ENCODE peak calls at places on chromosomes 6 and 20, in four cellular contexts. N is AG04450, P is A673, S is tibial nerve. A is an unnamed sample.

GRCh38 chr20:14992071-14992654 is 654.8 kb upstream of the FLRT3 start:
- DNase-seq in N (no peak), P (no peak), S (no peak), A (no peak)

GRCh38 chr6:69155467-69155866 is 520.4 kb downstream of the ADGRB3 start:
- DNase-seq in N (no peak), P (peak), S (no peak), A (no peak)

GRCh38 chr6:16985484-16986284 is 116.2 kb upstream of the STMND1 start:
- DNase-seq in N (peak), P (no peak), S (no peak), A (no peak)

GRCh38 chr6:143940011-143940597 is 68.0 kb downstream of the PLAGL1 start:
- DNase-seq in N (no peak), P (peak), S (no peak), A (peak)

GRCh38 chr20:56842086-56842485 is 213.0 kb downstream of the TFAP2C start:
- DNase-seq in N (no peak), P (no peak), S (no peak), A (no peak)

GRCh38 chr20:4370856-4371255 is 350.9 kb upstream of the PRND start:
- DNase-seq in N (no peak), P (no peak), S (no peak), A (no peak)

GRCh38 chr20:33474963-33475362 is 14.9 kb upstream of the CBFA2T2 start:
- DNase-seq in N (no peak), P (no peak), S (no peak), A (no peak)

GRCh38 chr6:121436966-121437756 is 1.7 kb downstream of the GJA1 start:
- DNase-seq in N (peak), P (peak), S (peak), A (no peak)

GRCh38 chr6:168666170-168666569 is 225.2 kb downstream of the SMOC2 start:
- DNase-seq in N (no peak), P (no peak), S (no peak), A (no peak)

GRCh38 chr6:149445095-149445466 is 39.7 kb downstream of the ZC3H12D start:
- DNase-seq in N (no peak), P (no peak), S (no peak), A (no peak)

GRCh38 chr6:128601060-128601459 is 80.7 kb upstream of the PTPRK start:
- DNase-seq in N (no peak), P (no peak), S (no peak), A (no peak)

GRCh38 chr6:107064579-107065065 is 36.6 kb downstream of the MTRES1 start:
- DNase-seq in N (peak), P (no peak), S (no peak), A (no peak)

GRCh38 chr6:69866351-69867074 is at the start of gene COL19A1:
- DNase-seq in N (no peak), P (peak), S (no peak), A (peak)

GRCh38 chr6:152070556-152070955 is 263.1 kb downstream of the ESR1 start:
- DNase-seq in N (no peak), P (no peak), S (no peak), A (no peak)

GRCh38 chr20:25546048-25546447 is 39.3 kb downstream of the NINL start:
- DNase-seq in N (no peak), P (no peak), S (no peak), A (no peak)

GRCh38 chr6:20191951-20192350 is 20.3 kb downstream of the MBOAT1 start:
- DNase-seq in N (no peak), P (no peak), S (no peak), A (no peak)

GRCh38 chr6:79657238-79657637 is 26.1 kb downstream of the SH3BGRL2 start:
- DNase-seq in N (no peak), P (no peak), S (no peak), A (no peak)

GRCh38 chr6:155432293-155432692 is 23.3 kb downstream of the NOX3 start:
- DNase-seq in N (no peak), P (no peak), S (no peak), A (no peak)

GRCh38 chr6:166752928-166753721 is 126.1 kb upstream of the RPS6KA2 start:
- DNase-seq in N (no peak), P (no peak), S (no peak), A (no peak)

GRCh38 chr20:63884506-63885263 is 10.2 kb upstream of the DNAJC5 start:
- DNase-seq in N (no peak), P (no peak), S (no peak), A (peak)

GRCh38 chr6:34242252-34243130 is 5.8 kb downstream of the HMGA1 start:
- DNase-seq in N (no peak), P (no peak), S (no peak), A (peak)

GRCh38 chr6:389622-390021 is 1.9 kb upstream of the IRF4 start:
- DNase-seq in N (no peak), P (no peak), S (no peak), A (peak)

GRCh38 chr6:37122861-37123260 is 47.1 kb upstream of the PIM1 start:
- DNase-seq in N (no peak), P (no peak), S (no peak), A (no peak)

GRCh38 chr6:28809947-28810654 is 113.7 kb downstream of the TRIM27 start:
- DNase-seq in N (no peak), P (peak), S (no peak), A (no peak)

GRCh38 chr6:708237-708598 is 15.3 kb upstream of the EXOC2 start:
- DNase-seq in N (no peak), P (no peak), S (no peak), A (no peak)

GRCh38 chr6:126939784-126940183 is 178.7 kb upstream of the RSPO3 start:
- DNase-seq in N (no peak), P (no peak), S (no peak), A (no peak)

GRCh38 chr6:84635081-84635745 is 129.2 kb downstream of the TBX18 start:
- DNase-seq in N (no peak), P (no peak), S (no peak), A (no peak)

GRCh38 chr6:10424005-10424404 is 9.1 kb upstream of the TFAP2A start:
- DNase-seq in N (no peak), P (no peak), S (no peak), A (no peak)

GRCh38 chr6:110217255-110217654 is 37.0 kb downstream of the CDC40 start:
- DNase-seq in N (peak), P (peak), S (no peak), A (no peak)

GRCh38 chr6:81962198-81962597 is 209.7 kb upstream of the TENT5A start:
- DNase-seq in N (no peak), P (no peak), S (no peak), A (no peak)

GRCh38 chr20:5127859-5128409 is 1.1 kb downstream of the CDS2 start:
- DNase-seq in N (no peak), P (no peak), S (no peak), A (no peak)

GRCh38 chr20:62401331-62401779 is 5.7 kb downstream of the CABLES2 start:
- DNase-seq in N (no peak), P (no peak), S (no peak), A (no peak)
- TF ChIP-seq CTCF in N (no peak), P (peak), S (no peak), A (no peak)

DNA sequence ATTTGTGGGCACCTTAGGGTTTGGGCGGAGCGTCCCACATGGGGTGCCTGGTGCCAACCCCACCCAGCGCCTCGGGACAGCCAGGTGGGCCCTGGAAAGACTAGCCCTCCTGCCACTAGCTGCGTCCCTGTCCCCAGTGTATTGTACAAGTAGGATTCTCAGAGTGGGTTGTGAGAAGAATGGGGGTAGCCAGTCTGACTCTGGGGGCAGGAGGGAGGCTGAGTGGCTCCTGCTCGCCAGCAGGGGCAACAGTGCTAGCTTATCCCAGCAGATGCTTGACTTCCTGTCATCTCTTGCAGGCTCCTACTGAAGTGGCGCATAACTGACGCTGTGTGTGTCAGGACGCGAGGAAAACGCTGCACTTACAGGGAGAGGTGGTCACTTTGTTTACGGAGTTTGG is 9.3 kb downstream of the PSMA7 start:
- DNase-seq in N (no peak), P (peak), S (no peak), A (no peak)
- TF ChIP-seq CTCF in N (peak), P (peak), S (no peak), A (no peak)

GRCh38 chr20:2800590-2801458 is at the start of gene CPXM1:
- DNase-seq in N (no peak), P (no peak), S (no peak), A (peak)
- TF ChIP-seq CTCF in N (no peak), P (no peak), S (no peak), A (no peak)

GRCh38 chr6:46491789-46492547 is 719 bp upstream of the RCAN2 start:
- DNase-seq in N (no peak), P (peak), S (peak), A (peak)
- TF ChIP-seq CTCF in N (peak), P (peak), S (peak), A (no peak)

GRCh38 chr6:41564448-41565142 is 18.4 kb downstream of the FOXP4 start:
- DNase-seq in N (no peak), P (no peak), S (no peak), A (no peak)
- TF ChIP-seq CTCF in N (no peak), P (no peak), S (no peak), A (no peak)

GRCh38 chr20:37392441-37393195 is 46.7 kb downstream of the SRC start:
- DNase-seq in N (no peak), P (peak), S (no peak), A (no peak)
- TF ChIP-seq CTCF in N (peak), P (peak), S (no peak), A (peak)

GRCh38 chr20:53828673-53829085 is 235.0 kb upstream of the ZNF217 start:
- DNase-seq in N (peak), P (peak), S (no peak), A (no peak)
- TF ChIP-seq CTCF in N (peak), P (peak), S (no peak), A (no peak)

GRCh38 chr6:159719287-159719686 is 8.0 kb upstream of the WTAP start:
- DNase-seq in N (no peak), P (no peak), S (no peak), A (no peak)

GRCh38 chr6:159722655-159723054 is 4.7 kb upstream of the WTAP start:
- DNase-seq in N (no peak), P (no peak), S (no peak), A (no peak)

GRCh38 chr6:159723259-159723658 is 4.0 kb upstream of the WTAP start:
- DNase-seq in N (no peak), P (no peak), S (no peak), A (no peak)

GRCh38 chr6:159718634-159719033 is 8.7 kb upstream of the WTAP start:
- DNase-seq in N (no peak), P (no peak), S (no peak), A (no peak)

GRCh38 chr6:159720708-159721107 is 6.6 kb upstream of the WTAP start:
- DNase-seq in N (no peak), P (no peak), S (no peak), A (peak)
- TF ChIP-seq CTCF in N (peak), P (peak), S (no peak), A (no peak)

A was measured in GM20000.